ENCODE peak calls at places on chromosome 10, in nine cellular contexts. K, D, R, Q, W, M, U, G and O are unnamed samples.

GRCh38 chr10:118712930-118713634 is 41.7 kb downstream of the CACUL1 start:
- DNase-seq in D (no peak), G (no peak), Q (no peak), W (no peak), R (peak; percentile 68), U (no peak), K (no peak), M (no peak), O (no peak)

GRCh38 chr10:52394246-52394645 is 80.2 kb downstream of the DKK1 start:
- DNase-seq in D (no peak), U (no peak), W (no peak), Q (no peak), K (no peak), M (no peak), G (peak; percentile 52), R (no peak), O (no peak)

GRCh38 chr10:112446055-112446854 is 459 bp downstream of the ZDHHC6 start:
- DNase-seq in R (peak; percentile 63), M (peak; percentile 6), G (no peak), K (peak; percentile 28), U (no peak), D (no peak), Q (peak; percentile 69), W (peak; percentile 8), O (no peak)

GRCh38 chr10:73840056-73840402 is 28.6 kb upstream of the NDST2 start:
- DNase-seq in D (no peak), U (no peak), Q (no peak), G (no peak), M (no peak), K (no peak), R (no peak), W (no peak), O (no peak)

GRCh38 chr10:110420401-110421193 is 77.1 kb upstream of the DUSP5 start:
- DNase-seq in K (no peak), D (no peak), G (no peak), U (no peak), M (no peak), R (no peak), Q (peak; percentile 73), W (no peak), O (no peak)

GRCh38 chr10:71212249-71213126 is at the start of gene UNC5B:
- DNase-seq in W (peak; percentile 71), G (peak; percentile 42), K (peak; percentile 89), U (peak; percentile 93), R (peak; percentile 94), Q (peak; percentile 85), M (peak; percentile 27), D (peak; percentile 96), O (peak; percentile 90)

GRCh38 chr10:13902868-13903267 is 316.1 kb downstream of the PRPF18 start:
- DNase-seq in R (no peak), U (no peak), K (no peak), M (no peak), D (no peak), W (no peak), Q (no peak), G (no peak), O (no peak)

GRCh38 chr10:132282667-132283603 is 24.8 kb downstream of the STK32C start:
- DNase-seq in M (no peak), Q (no peak), W (no peak), K (no peak), R (no peak), D (no peak), G (no peak), U (no peak), O (no peak)

GRCh38 chr10:44787480-44788075 is 123.6 kb upstream of the TMEM72 start:
- DNase-seq in R (no peak), W (no peak), Q (no peak), K (no peak), M (no peak), U (no peak), D (no peak), G (no peak), O (no peak)

GRCh38 chr10:667096-667495 is 22.4 kb downstream of the DIP2C start:
- DNase-seq in K (peak; percentile 9), R (no peak), Q (no peak), U (no peak), G (no peak), D (peak; percentile 52), W (no peak), M (no peak), O (no peak)

GRCh38 chr10:100970914-100971811 is 1.9 kb downstream of the SEMA4G start:
- DNase-seq in W (no peak), Q (no peak), G (no peak), K (peak; percentile 81), R (no peak), M (no peak), U (no peak), D (peak; percentile 44), O (peak; percentile 33)

GRCh38 chr10:109740436-109740835 is 182.9 kb downstream of the XPNPEP1 start:
- DNase-seq in W (no peak), R (no peak), M (no peak), U (no peak), Q (no peak), G (no peak), D (no peak), K (peak; percentile 11), O (no peak)

GRCh38 chr10:86263907-86264306 is 102.7 kb downstream of the GRID1 start:
- DNase-seq in U (peak; percentile 19), Q (no peak), G (no peak), M (no peak), W (no peak), D (peak; percentile 16), K (no peak), R (no peak), O (peak; percentile 53)

GRCh38 chr10:21100871-21101514 is 203.9 kb upstream of the NEBL start:
- DNase-seq in D (no peak), Q (no peak), M (no peak), K (no peak), U (no peak), W (no peak), G (no peak), R (no peak), O (no peak)

GRCh38 chr10:125514206-125515162 is 168.5 kb downstream of the TEX36 start:
- DNase-seq in G (peak; percentile 49), K (no peak), U (no peak), M (peak; percentile 5), Q (no peak), R (no peak), D (no peak), W (no peak), O (no peak)

GRCh38 chr10:70403483-70404035 is 386 bp upstream of the EIF4EBP2 start:
- DNase-seq in Q (no peak), M (no peak), G (no peak), D (no peak), K (no peak), W (no peak), R (no peak), U (no peak), O (no peak)

GRCh38 chr10:132020456-132020855 is 38.7 kb upstream of the BNIP3 start:
- DNase-seq in U (no peak), D (no peak), G (no peak), Q (no peak), K (no peak), R (no peak), W (no peak), M (no peak), O (no peak)

GRCh38 chr10:17200885-17201164 is 647 bp downstream of the TRDMT1 start:
- DNase-seq in Q (no peak), K (peak; percentile 53), R (no peak), U (no peak), G (no peak), W (peak; percentile 22), D (no peak), M (no peak), O (no peak)

GRCh38 chr10:63711866-63712716 is 190.9 kb downstream of the REEP3 start:
- DNase-seq in W (no peak), R (peak; percentile 93), M (no peak), G (peak; percentile 96), D (no peak), K (peak; percentile 95), Q (no peak), U (peak; percentile 93), O (peak; percentile 96)

GRCh38 chr10:124734311-124735166 is 9.6 kb downstream of the FAM53B start:
- DNase-seq in U (no peak), M (no peak), W (no peak), Q (no peak), G (no peak), K (no peak), R (no peak), D (peak; percentile 34), O (no peak)

GRCh38 chr10:132803595-132804210 is 17.8 kb upstream of the NKX6-2 start:
- DNase-seq in R (no peak), W (no peak), K (no peak), G (no peak), U (no peak), M (no peak), D (no peak), Q (no peak), O (no peak)

GRCh38 chr10:126854726-126855125 is 50.5 kb upstream of the DOCK1 start:
- DNase-seq in D (peak; percentile 22), U (peak; percentile 32), M (no peak), W (no peak), R (no peak), G (no peak), K (no peak), Q (no peak), O (no peak)

GRCh38 chr10:87511526-87511925 is 6.8 kb downstream of the MINPP1 start:
- DNase-seq in D (no peak), M (no peak), R (no peak), U (no peak), Q (no peak), G (no peak), W (no peak), K (no peak), O (no peak)

GRCh38 chr10:110546499-110547105 is 20.9 kb upstream of the SMC3 start:
- DNase-seq in W (no peak), G (no peak), Q (no peak), R (no peak), M (no peak), U (no peak), K (no peak), D (no peak), O (no peak)

GRCh38 chr10:13773496-13774170 is 186.9 kb downstream of the PRPF18 start:
- DNase-seq in K (no peak), D (no peak), W (no peak), M (no peak), G (no peak), R (peak; percentile 70), Q (no peak), U (no peak), O (no peak)

GRCh38 chr10:120982507-120982906 is 131.3 kb downstream of the WDR11 start:
- DNase-seq in G (no peak), W (no peak), D (no peak), U (no peak), R (no peak), M (no peak), Q (no peak), K (no peak), O (no peak)

GRCh38 chr10:4250497-4250887 is 465.5 kb upstream of the KLF6 start:
- DNase-seq in U (no peak), R (no peak), W (no peak), M (no peak), Q (peak; percentile 50), K (no peak), D (no peak), G (no peak), O (no peak)

GRCh38 chr10:79327090-79327457 is 20.2 kb upstream of the PPIF start:
- DNase-seq in K (peak; percentile 44), M (no peak), R (no peak), G (no peak), U (no peak), D (no peak), W (no peak), Q (no peak), O (no peak)

GRCh38 chr10:130221456-130222375 is 85.5 kb downstream of the GLRX3 start:
- DNase-seq in K (no peak), W (no peak), D (peak; percentile 43), G (no peak), Q (no peak), U (no peak), M (no peak), R (no peak), O (peak; percentile 63)

GRCh38 chr10:127278001-127278400 is 81.6 kb upstream of the INSYN2A start:
- DNase-seq in W (no peak), G (no peak), M (no peak), U (no peak), D (no peak), Q (no peak), K (no peak), R (no peak), O (no peak)

GRCh38 chr10:4806534-4806933 is 19.5 kb upstream of the AKR1E2 start:
- DNase-seq in R (no peak), K (no peak), D (no peak), W (no peak), G (no peak), U (no peak), M (no peak), Q (no peak), O (no peak)